ENCODE peak calls at places on chromosomes 6 and 20, in five cellular contexts. G is G401, Z is body of pancreas, V is upper lobe of right lung, W is NAMALWA. F is an unnamed sample.
A peak's percentile ranks its signal among the peaks of the same experiment; 100 is the strongest.

GRCh38 chr6:169808608-169808967 is 57.2 kb downstream of the ERMARD start:
- DNase-seq in G (no peak), Z (no peak), V (no peak), W (no peak), F (no peak)

GRCh38 chr6:11764250-11764604 is 14.4 kb downstream of the ADTRP start:
- DNase-seq in G (no peak), Z (no peak), V (no peak), W (no peak), F (no peak)

GRCh38 chr20:22523128-22523498 is 61.3 kb downstream of the FOXA2 start:
- DNase-seq in G (no peak), Z (no peak), V (no peak), W (no peak), F (no peak)

GRCh38 chr6:146224449-146224848 is 195.6 kb downstream of the GRM1 start:
- DNase-seq in G (no peak), Z (no peak), V (no peak), W (no peak), F (no peak)

GRCh38 chr6:106117579-106117978 is 31.4 kb downstream of the PRDM1 start:
- DNase-seq in G (no peak), Z (peak; percentile 21), V (no peak), W (no peak), F (no peak)

GRCh38 chr20:12554416-12554815 is 454.4 kb upstream of the SPTLC3 start:
- DNase-seq in G (no peak), Z (no peak), V (no peak), W (no peak), F (no peak)

GRCh38 chr6:110509617-110510231 is 33.3 kb upstream of the SLC22A16 start:
- DNase-seq in G (no peak), Z (peak; percentile 22), V (no peak), W (no peak), F (no peak)

GRCh38 chr6:7505196-7505699 is 36.2 kb upstream of the DSP start:
- DNase-seq in G (peak; percentile 54), Z (peak; percentile 47), V (no peak), W (no peak), F (peak; percentile 65)

GRCh38 chr6:17725083-17725482 is 18.4 kb upstream of the NUP153 start:
- DNase-seq in G (no peak), Z (peak; percentile 12), V (no peak), W (no peak), F (peak; percentile 21)

GRCh38 chr6:21759721-21760120 is 166.2 kb downstream of the SOX4 start:
- DNase-seq in G (no peak), Z (no peak), V (no peak), W (no peak), F (no peak)

GRCh38 chr6:1136415-1136774 is 175.5 kb upstream of the FOXQ1 start:
- DNase-seq in G (peak; percentile 93), Z (peak; percentile 44), V (no peak), W (no peak), F (no peak)

GRCh38 chr20:62358171-62358719 is 8.9 kb downstream of the LAMA5 start:
- DNase-seq in G (peak; percentile 33), Z (no peak), V (no peak), W (no peak), F (no peak)

GRCh38 chr6:68633654-68634502 is 1.2 kb upstream of the ADGRB3 start:
- DNase-seq in G (peak; percentile 64), Z (no peak), V (no peak), W (no peak), F (no peak)

GRCh38 chr20:13397300-13397724 is 176.2 kb downstream of the ISM1 start:
- DNase-seq in G (no peak), Z (no peak), V (no peak), W (no peak), F (no peak)

GRCh38 chr20:36574278-36575065 is 1.1 kb downstream of the TGIF2 start:
- DNase-seq in G (no peak), Z (peak; percentile 70), V (peak; percentile 80), W (peak; percentile 46), F (peak; percentile 68)